ENCODE peak calls at places on chromosomes 3 and 15, in ten cellular contexts. One of them, this sample, is unnamed.

GRCh38 chr3:193134895-193135294 is 106.1 kb upstream of the PLAAT1 start:
- DNase-seq in tibial nerve: no peak
- DNase-seq in omental fat pad: no peak
- DNase-seq in left cardiac atrium: no peak
- DNase-seq in stimulated activated CD8-positive, alpha-beta memory T cell treated with anti-CD3 and anti-CD28 coated beads, Interleukin-12 subunit alpha, Interleukin-12 subunit beta, amount 100 ng/mL, for 4 hours: no peak
- DNase-seq in AG08396: peak; percentile 42
- DNase-seq in IMR-90: peak; percentile 53
- DNase-seq in fibroblast of villous mesenchyme: peak; percentile 16
- DNase-seq in colonic mucosa: no peak
- DNase-seq in AML-193: no peak
- DNase-seq in this sample: no peak

GRCh38 chr15:72233759-72234158 is 2.8 kb upstream of the PKM start:
- DNase-seq in tibial nerve: no peak
- DNase-seq in omental fat pad: no peak
- DNase-seq in left cardiac atrium: no peak
- DNase-seq in stimulated activated CD8-positive, alpha-beta memory T cell treated with anti-CD3 and anti-CD28 coated beads, Interleukin-12 subunit alpha, Interleukin-12 subunit beta, amount 100 ng/mL, for 4 hours: no peak
- DNase-seq in AG08396: no peak
- DNase-seq in IMR-90: peak; percentile 7
- DNase-seq in fibroblast of villous mesenchyme: no peak
- DNase-seq in colonic mucosa: no peak
- DNase-seq in AML-193: no peak
- DNase-seq in this sample: no peak

GRCh38 chr3:189677667-189678066 is 46.5 kb downstream of the TP63 start:
- DNase-seq in tibial nerve: no peak
- DNase-seq in omental fat pad: no peak
- DNase-seq in left cardiac atrium: no peak
- DNase-seq in stimulated activated CD8-positive, alpha-beta memory T cell treated with anti-CD3 and anti-CD28 coated beads, Interleukin-12 subunit alpha, Interleukin-12 subunit beta, amount 100 ng/mL, for 4 hours: no peak
- DNase-seq in AG08396: no peak
- DNase-seq in IMR-90: no peak
- DNase-seq in fibroblast of villous mesenchyme: peak; percentile 5
- DNase-seq in colonic mucosa: no peak
- DNase-seq in AML-193: no peak
- DNase-seq in this sample: no peak

GRCh38 chr3:136343873-136344281 is 93.7 kb downstream of the PCCB start:
- DNase-seq in tibial nerve: peak; percentile 76
- DNase-seq in omental fat pad: peak; percentile 95
- DNase-seq in left cardiac atrium: peak; percentile 89
- DNase-seq in stimulated activated CD8-positive, alpha-beta memory T cell treated with anti-CD3 and anti-CD28 coated beads, Interleukin-12 subunit alpha, Interleukin-12 subunit beta, amount 100 ng/mL, for 4 hours: no peak
- DNase-seq in AG08396: peak; percentile 70
- DNase-seq in IMR-90: peak; percentile 98
- DNase-seq in fibroblast of villous mesenchyme: peak; percentile 98
- DNase-seq in colonic mucosa: peak; percentile 93
- DNase-seq in AML-193: no peak
- DNase-seq in this sample: peak; percentile 53

GRCh38 chr15:52252781-52253180 is 42.8 kb downstream of the MYO5C start:
- DNase-seq in tibial nerve: no peak
- DNase-seq in omental fat pad: no peak
- DNase-seq in left cardiac atrium: no peak
- DNase-seq in stimulated activated CD8-positive, alpha-beta memory T cell treated with anti-CD3 and anti-CD28 coated beads, Interleukin-12 subunit alpha, Interleukin-12 subunit beta, amount 100 ng/mL, for 4 hours: no peak
- DNase-seq in AG08396: peak; percentile 74
- DNase-seq in IMR-90: peak; percentile 96
- DNase-seq in fibroblast of villous mesenchyme: peak; percentile 87
- DNase-seq in colonic mucosa: no peak
- DNase-seq in AML-193: no peak
- DNase-seq in this sample: no peak

GRCh38 chr3:122577409-122578028 is at the start of gene PARP15:
- DNase-seq in tibial nerve: no peak
- DNase-seq in omental fat pad: no peak
- DNase-seq in left cardiac atrium: peak; percentile 28
- DNase-seq in stimulated activated CD8-positive, alpha-beta memory T cell treated with anti-CD3 and anti-CD28 coated beads, Interleukin-12 subunit alpha, Interleukin-12 subunit beta, amount 100 ng/mL, for 4 hours: no peak
- DNase-seq in AG08396: no peak
- DNase-seq in IMR-90: no peak
- DNase-seq in fibroblast of villous mesenchyme: peak; percentile 25
- DNase-seq in colonic mucosa: peak; percentile 30
- DNase-seq in AML-193: peak; percentile 62
- DNase-seq in this sample: peak; percentile 33

GRCh38 chr3:55723653-55724406 is 236.7 kb upstream of the WNT5A start:
- DNase-seq in tibial nerve: no peak
- DNase-seq in omental fat pad: no peak
- DNase-seq in left cardiac atrium: no peak
- DNase-seq in stimulated activated CD8-positive, alpha-beta memory T cell treated with anti-CD3 and anti-CD28 coated beads, Interleukin-12 subunit alpha, Interleukin-12 subunit beta, amount 100 ng/mL, for 4 hours: no peak
- DNase-seq in AG08396: no peak
- DNase-seq in IMR-90: no peak
- DNase-seq in fibroblast of villous mesenchyme: no peak
- DNase-seq in colonic mucosa: no peak
- DNase-seq in AML-193: no peak
- DNase-seq in this sample: no peak

GRCh38 chr3:127161236-127161635 is 31.7 kb upstream of the PRR23E start:
- DNase-seq in tibial nerve: no peak
- DNase-seq in omental fat pad: no peak
- DNase-seq in left cardiac atrium: no peak
- DNase-seq in stimulated activated CD8-positive, alpha-beta memory T cell treated with anti-CD3 and anti-CD28 coated beads, Interleukin-12 subunit alpha, Interleukin-12 subunit beta, amount 100 ng/mL, for 4 hours: no peak
- DNase-seq in AG08396: no peak
- DNase-seq in IMR-90: no peak
- DNase-seq in fibroblast of villous mesenchyme: no peak
- DNase-seq in colonic mucosa: no peak
- DNase-seq in AML-193: no peak
- DNase-seq in this sample: no peak

GRCh38 chr15:29541309-29541708 is 271.7 kb upstream of the NSMCE3 start:
- DNase-seq in tibial nerve: no peak
- DNase-seq in omental fat pad: no peak
- DNase-seq in left cardiac atrium: no peak
- DNase-seq in stimulated activated CD8-positive, alpha-beta memory T cell treated with anti-CD3 and anti-CD28 coated beads, Interleukin-12 subunit alpha, Interleukin-12 subunit beta, amount 100 ng/mL, for 4 hours: no peak
- DNase-seq in AG08396: no peak
- DNase-seq in IMR-90: no peak
- DNase-seq in fibroblast of villous mesenchyme: no peak
- DNase-seq in colonic mucosa: no peak
- DNase-seq in AML-193: no peak
- DNase-seq in this sample: no peak

GRCh38 chr3:130093741-130094391 is 12.2 kb downstream of the ALG1L2 start:
- DNase-seq in tibial nerve: peak; percentile 7
- DNase-seq in omental fat pad: no peak
- DNase-seq in left cardiac atrium: no peak
- DNase-seq in stimulated activated CD8-positive, alpha-beta memory T cell treated with anti-CD3 and anti-CD28 coated beads, Interleukin-12 subunit alpha, Interleukin-12 subunit beta, amount 100 ng/mL, for 4 hours: no peak
- DNase-seq in AG08396: no peak
- DNase-seq in IMR-90: no peak
- DNase-seq in fibroblast of villous mesenchyme: no peak
- DNase-seq in colonic mucosa: peak; percentile 70
- DNase-seq in AML-193: peak; percentile 76
- DNase-seq in this sample: no peak

GRCh38 chr15:101488300-101489164 is 975 bp downstream of the PCSK6 start:
- DNase-seq in tibial nerve: no peak
- DNase-seq in omental fat pad: no peak
- DNase-seq in left cardiac atrium: no peak
- DNase-seq in stimulated activated CD8-positive, alpha-beta memory T cell treated with anti-CD3 and anti-CD28 coated beads, Interleukin-12 subunit alpha, Interleukin-12 subunit beta, amount 100 ng/mL, for 4 hours: no peak
- DNase-seq in AG08396: no peak
- DNase-seq in IMR-90: no peak
- DNase-seq in fibroblast of villous mesenchyme: no peak
- DNase-seq in colonic mucosa: no peak
- DNase-seq in AML-193: no peak
- DNase-seq in this sample: no peak

GRCh38 chr3:184907941-184908649 is 96.1 kb downstream of the VPS8 start:
- DNase-seq in tibial nerve: no peak
- DNase-seq in omental fat pad: no peak
- DNase-seq in left cardiac atrium: peak; percentile 20
- DNase-seq in stimulated activated CD8-positive, alpha-beta memory T cell treated with anti-CD3 and anti-CD28 coated beads, Interleukin-12 subunit alpha, Interleukin-12 subunit beta, amount 100 ng/mL, for 4 hours: no peak
- DNase-seq in AG08396: no peak
- DNase-seq in IMR-90: no peak
- DNase-seq in fibroblast of villous mesenchyme: no peak
- DNase-seq in colonic mucosa: no peak
- DNase-seq in AML-193: no peak
- DNase-seq in this sample: no peak

This sample was measured in testis.